ENCODE peak calls at places on chromosomes 11 and 22, in eight cellular contexts. S, A, F, H, G, C, I and P are unnamed samples.

GRCh38 chr22:32079110-32080089 is 36.3 kb downstream of the SLC5A1 start:
- DNase-seq in S (no peak), A (peak; percentile 72), F (peak; percentile 52), H (no peak), G (peak; percentile 47), C (no peak), I (peak; percentile 69), P (peak; percentile 37)

GRCh38 chr11:28838741-28839140 is 730.6 kb downstream of the METTL15 start:
- DNase-seq in S (no peak), A (peak; percentile 56), F (no peak), H (no peak), G (no peak), C (no peak), I (no peak), P (no peak)

GRCh38 chr22:40348025-40348658 is 1.8 kb downstream of the ADSL start:
- DNase-seq in S (peak; percentile 57), A (peak; percentile 80), F (no peak), H (no peak), G (no peak), C (peak; percentile 53), I (peak; percentile 57), P (peak; percentile 74)

GRCh38 chr11:92702771-92703170 is 266.7 kb upstream of the MTNR1B start:
- DNase-seq in S (no peak), A (peak; percentile 8), F (no peak), H (no peak), G (no peak), C (no peak), I (no peak), P (no peak)

GRCh38 chr11:95910638-95911368 is 13.1 kb downstream of the MTMR2 start:
- DNase-seq in S (no peak), A (no peak), F (no peak), H (no peak), G (no peak), C (no peak), I (no peak), P (no peak)

GRCh38 chr22:18060646-18061620 is 16.9 kb upstream of the PEX26 start:
- DNase-seq in S (no peak), A (peak; percentile 14), F (no peak), H (no peak), G (no peak), C (no peak), I (peak; percentile 80), P (no peak)

GRCh38 chr11:98772799-98773198 is 247.9 kb upstream of the CNTN5 start:
- DNase-seq in S (no peak), A (no peak), F (no peak), H (no peak), G (no peak), C (no peak), I (no peak), P (no peak)

GRCh38 chr11:71933141-71933933 is 4.5 kb downstream of the RNF121 start:
- DNase-seq in S (no peak), A (no peak), F (no peak), H (no peak), G (no peak), C (no peak), I (no peak), P (no peak)

GRCh38 chr22:43733138-43733537 is 79.0 kb downstream of the EFCAB6 start:
- DNase-seq in S (no peak), A (no peak), F (no peak), H (no peak), G (no peak), C (no peak), I (no peak), P (no peak)

GRCh38 chr22:35195226-35195625 is 62.1 kb upstream of the HMGXB4 start:
- DNase-seq in S (no peak), A (no peak), F (no peak), H (no peak), G (no peak), C (no peak), I (no peak), P (no peak)

GRCh38 chr11:63985812-63986155 is 454 bp upstream of the OTUB1 start:
- DNase-seq in S (peak; percentile 57), A (no peak), F (no peak), H (no peak), G (no peak), C (no peak), I (no peak), P (peak; percentile 81)

GRCh38 chr22:48209473-48210271 is 1447.2 kb downstream of the TBC1D22A start:
- DNase-seq in S (no peak), A (no peak), F (no peak), H (no peak), G (no peak), C (no peak), I (no peak), P (no peak)

GRCh38 chr11:103987631-103988594 is 48.5 kb upstream of the DDI1 start:
- DNase-seq in S (no peak), A (peak; percentile 38), F (no peak), H (no peak), G (peak; percentile 59), C (no peak), I (no peak), P (peak; percentile 2)

GRCh38 chr11:97419729-97420128 is 1029.9 kb downstream of the JRKL start:
- DNase-seq in S (no peak), A (no peak), F (no peak), H (no peak), G (no peak), C (no peak), I (no peak), P (no peak)

GRCh38 chr22:47125603-47126002 is 363.2 kb downstream of the TBC1D22A start:
- DNase-seq in S (no peak), A (peak; percentile 13), F (no peak), H (peak; percentile 31), G (no peak), C (no peak), I (peak; percentile 27), P (no peak)

GRCh38 chr22:24270556-24271405 is at the start of gene SPECC1L:
- DNase-seq in S (peak; percentile 91), A (peak; percentile 96), F (peak; percentile 72), H (peak; percentile 97), G (peak; percentile 78), C (peak; percentile 97), I (peak; percentile 90), P (peak; percentile 97)
- H3K4me3 ChIP-seq in S (peak within 1 kb of the TSS; percentile 87), A (peak within 1 kb of the TSS; percentile 92), F (peak within 1 kb of the TSS; percentile 97), H (peak within 1 kb of the TSS; percentile 90), G (peak within 1 kb of the TSS; percentile 95), C (peak within 1 kb of the TSS; percentile 85), I (peak within 1 kb of the TSS; percentile 65), P (peak within 1 kb of the TSS; percentile 98)

DNA sequence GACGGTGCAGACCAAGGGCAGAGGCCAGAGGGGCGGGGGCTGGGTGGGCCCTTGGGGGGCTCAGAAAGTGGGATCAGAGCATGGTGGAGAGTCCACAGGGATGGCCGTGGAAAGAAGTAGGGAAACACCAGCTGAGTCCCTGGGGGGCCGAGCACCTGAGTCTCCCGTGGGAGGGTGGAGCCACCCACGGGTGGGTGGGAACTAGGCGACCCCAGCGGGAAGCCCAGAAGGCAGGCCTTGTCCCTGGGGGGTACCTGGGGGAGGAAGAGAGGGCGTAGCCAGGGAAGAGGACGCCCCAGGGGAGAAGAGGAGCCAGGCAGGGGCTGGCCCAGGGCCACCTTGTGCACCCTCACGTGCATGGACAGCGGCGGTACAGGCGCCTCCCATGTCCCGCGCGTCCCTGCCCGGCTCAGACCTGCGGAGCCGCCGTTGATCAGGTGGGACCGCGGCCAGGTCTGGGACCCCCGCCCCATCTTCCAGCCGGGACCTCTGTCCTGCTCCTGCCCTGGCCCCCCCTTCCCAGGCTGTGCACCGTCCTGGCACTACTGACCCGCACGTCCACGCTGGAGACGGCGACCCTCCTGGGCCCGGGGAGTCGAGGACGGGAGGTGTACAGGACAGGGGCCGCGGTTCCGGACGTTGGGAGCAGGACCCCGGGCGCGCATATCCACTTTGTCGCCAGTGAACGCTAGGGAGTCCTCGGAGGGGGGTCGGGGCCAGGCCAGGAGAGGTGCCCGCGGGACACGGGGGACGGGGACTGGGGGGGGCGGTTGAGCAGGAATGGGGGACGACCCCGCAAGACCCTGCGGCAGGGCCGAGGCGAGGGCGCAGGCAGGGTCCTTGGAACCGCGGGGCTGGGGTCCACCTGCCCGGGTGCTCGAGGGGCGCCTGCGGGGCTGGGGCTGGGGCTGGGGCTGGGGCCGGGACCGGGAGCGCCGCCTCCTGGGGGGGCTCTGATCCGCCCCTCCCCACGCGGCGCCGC is 10.4 kb downstream of the CRELD2 start:
- DNase-seq in S (no peak), A (no peak), F (no peak), H (no peak), G (no peak), C (no peak), I (no peak), P (peak; percentile 79)
- H3K4me3 ChIP-seq in S (no peak overlapping the region), A (no peak overlapping the region), F (no peak overlapping the region), H (no peak overlapping the region), G (no peak overlapping the region), C (no peak overlapping the region), I (peak overlapping the region; percentile 30), P (no peak overlapping the region)

GRCh38 chr22:36863281-36863680 is 2.5 kb downstream of the NCF4 start:
- DNase-seq in S (no peak), A (no peak), F (no peak), H (no peak), G (no peak), C (no peak), I (no peak), P (no peak)
- H3K4me3 ChIP-seq in S (no peak overlapping the region), A (no peak overlapping the region), F (no peak overlapping the region), H (no peak overlapping the region), G (no peak overlapping the region), C (no peak overlapping the region), I (no peak overlapping the region), P (no peak overlapping the region)

GRCh38 chr22:50459016-50459415 is 15.8 kb downstream of the SBF1 start:
- DNase-seq in S (no peak), A (no peak), F (no peak), H (no peak), G (no peak), C (no peak), I (no peak), P (no peak)

GRCh38 chr22:50454556-50455075 is 20.2 kb downstream of the SBF1 start:
- DNase-seq in S (no peak), A (no peak), F (no peak), H (no peak), G (no peak), C (no peak), I (no peak), P (no peak)

GRCh38 chr22:50456026-50456425 is 18.8 kb downstream of the SBF1 start:
- DNase-seq in S (no peak), A (no peak), F (no peak), H (no peak), G (no peak), C (no peak), I (no peak), P (no peak)

GRCh38 chr22:50455201-50455600 is 19.6 kb downstream of the SBF1 start:
- DNase-seq in S (no peak), A (no peak), F (no peak), H (no peak), G (no peak), C (no peak), I (no peak), P (no peak)

DNA sequence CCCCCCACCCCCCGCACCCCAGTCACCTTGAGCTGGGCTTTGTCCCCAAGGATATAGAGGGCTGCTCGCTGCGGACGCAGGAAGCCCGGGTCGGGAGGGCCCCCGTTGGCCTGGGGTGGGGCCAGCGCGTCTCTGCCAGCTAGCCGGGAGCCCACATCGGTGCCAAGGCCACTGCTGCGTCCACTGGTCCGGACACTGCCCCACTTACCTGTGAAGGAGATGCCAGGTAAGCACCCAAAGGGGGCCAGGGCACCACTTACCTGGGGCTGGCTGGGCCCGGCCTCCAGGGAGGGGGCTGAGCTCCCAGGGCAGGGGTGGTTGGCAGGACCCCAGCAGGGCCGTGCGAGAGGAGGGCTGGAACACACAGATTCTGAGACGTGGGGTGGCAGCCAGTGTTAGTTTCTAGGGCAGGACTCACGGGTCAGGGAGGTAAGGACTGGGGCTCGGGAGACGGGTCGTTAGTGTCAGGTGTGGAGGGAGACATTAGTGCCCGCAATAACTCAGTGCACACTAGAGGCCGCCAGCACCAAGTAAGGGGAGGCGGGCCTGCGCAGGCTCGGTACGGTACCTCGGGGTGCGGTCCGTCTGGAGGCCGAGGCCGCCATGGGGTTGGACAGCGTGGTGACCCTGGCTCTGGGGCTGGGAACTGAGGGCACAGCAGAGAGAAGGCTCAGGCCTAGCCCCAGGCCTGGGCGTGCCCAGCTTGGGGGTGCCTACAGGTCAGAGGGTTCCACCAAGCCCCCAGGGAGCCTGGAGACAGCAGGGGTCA is 18.2 kb downstream of the SBF1 start:
- DNase-seq in S (no peak), A (no peak), F (no peak), H (no peak), G (no peak), C (no peak), I (no peak), P (peak; percentile 95)
- H3K4me3 ChIP-seq in S (no peak overlapping the region), A (no peak overlapping the region), F (no peak overlapping the region), H (no peak overlapping the region), G (no peak overlapping the region), C (no peak overlapping the region), I (no peak overlapping the region), P (no peak overlapping the region)